ENCODE peak calls at places on chromosomes 13 and 19, in five cellular contexts. One of them, this sample, is unnamed.

GRCh38 chr19:32914879-32915278 is 45.3 kb upstream of the SLC7A9 start:
- DNase-seq in GM19239: no peak
- DNase-seq in progenitor cell of endocrine pancreas: no peak
- DNase-seq in tibial nerve: no peak
- DNase-seq in AG08396: no peak
- DNase-seq in this sample: no peak

GRCh38 chr19:41758846-41759245 is 3.5 kb downstream of the CEACAM6 start:
- DNase-seq in GM19239: no peak
- DNase-seq in progenitor cell of endocrine pancreas: no peak
- DNase-seq in tibial nerve: no peak
- DNase-seq in AG08396: no peak
- DNase-seq in this sample: no peak

GRCh38 chr13:110403721-110404120 is 96.6 kb downstream of the COL4A2 start:
- DNase-seq in GM19239: no peak
- DNase-seq in progenitor cell of endocrine pancreas: no peak
- DNase-seq in tibial nerve: no peak
- DNase-seq in AG08396: no peak
- DNase-seq in this sample: no peak

GRCh38 chr19:12793290-12794195 is 2.3 kb downstream of the JUNB start:
- DNase-seq in GM19239: peak
- DNase-seq in progenitor cell of endocrine pancreas: peak
- DNase-seq in tibial nerve: peak
- DNase-seq in AG08396: peak
- DNase-seq in this sample: no peak

GRCh38 chr13:61286148-61286745 is 129.4 kb downstream of the PCDH20 start:
- DNase-seq in GM19239: no peak
- DNase-seq in progenitor cell of endocrine pancreas: no peak
- DNase-seq in tibial nerve: no peak
- DNase-seq in AG08396: no peak
- DNase-seq in this sample: no peak

GRCh38 chr13:84847107-84847506 is 952.1 kb downstream of the SLITRK6 start:
- DNase-seq in GM19239: no peak
- DNase-seq in progenitor cell of endocrine pancreas: no peak
- DNase-seq in tibial nerve: no peak
- DNase-seq in AG08396: no peak
- DNase-seq in this sample: no peak

GRCh38 chr13:78024996-78025395 is 106.4 kb upstream of the EDNRB start:
- DNase-seq in GM19239: no peak
- DNase-seq in progenitor cell of endocrine pancreas: no peak
- DNase-seq in tibial nerve: no peak
- DNase-seq in AG08396: no peak
- DNase-seq in this sample: no peak

GRCh38 chr13:101757446-101758039 is 305.1 kb downstream of the ITGBL1 start:
- DNase-seq in GM19239: peak
- DNase-seq in progenitor cell of endocrine pancreas: no peak
- DNase-seq in tibial nerve: no peak
- DNase-seq in AG08396: peak
- DNase-seq in this sample: no peak

GRCh38 chr13:71618154-71618553 is 248.8 kb downstream of the DACH1 start:
- DNase-seq in GM19239: no peak
- DNase-seq in progenitor cell of endocrine pancreas: no peak
- DNase-seq in tibial nerve: no peak
- DNase-seq in AG08396: no peak
- DNase-seq in this sample: no peak

GRCh38 chr19:19040417-19040816 is 7.0 kb downstream of the ARMC6 start:
- DNase-seq in GM19239: no peak
- DNase-seq in progenitor cell of endocrine pancreas: no peak
- DNase-seq in tibial nerve: peak
- DNase-seq in AG08396: peak
- DNase-seq in this sample: no peak

GRCh38 chr13:44974056-44974798 is 15.0 kb downstream of the NUFIP1 start:
- DNase-seq in GM19239: no peak
- DNase-seq in progenitor cell of endocrine pancreas: no peak
- DNase-seq in tibial nerve: peak
- DNase-seq in AG08396: no peak
- DNase-seq in this sample: no peak

GRCh38 chr19:10290876-10291553 is 1.3 kb downstream of the ICAM5 start:
- DNase-seq in GM19239: no peak
- DNase-seq in progenitor cell of endocrine pancreas: no peak
- DNase-seq in tibial nerve: no peak
- DNase-seq in AG08396: peak
- DNase-seq in this sample: no peak

GRCh38 chr19:31339405-31339804 is 9.8 kb downstream of the TSHZ3 start:
- DNase-seq in GM19239: no peak
- DNase-seq in progenitor cell of endocrine pancreas: no peak
- DNase-seq in tibial nerve: no peak
- DNase-seq in AG08396: no peak
- DNase-seq in this sample: no peak

GRCh38 chr19:48061401-48062344 is 17.8 kb upstream of the CABP5 start:
- DNase-seq in GM19239: no peak
- DNase-seq in progenitor cell of endocrine pancreas: no peak
- DNase-seq in tibial nerve: no peak
- DNase-seq in AG08396: no peak
- DNase-seq in this sample: no peak

GRCh38 chr19:20367811-20368294 is 197.7 kb downstream of the ZNF737 start:
- DNase-seq in GM19239: no peak
- DNase-seq in progenitor cell of endocrine pancreas: peak
- DNase-seq in tibial nerve: no peak
- DNase-seq in AG08396: no peak
- DNase-seq in this sample: no peak

GRCh38 chr13:98260357-98261164 is 83.5 kb upstream of the RNF113B start:
- DNase-seq in GM19239: no peak
- DNase-seq in progenitor cell of endocrine pancreas: no peak
- DNase-seq in tibial nerve: no peak
- DNase-seq in AG08396: no peak
- DNase-seq in this sample: no peak

GRCh38 chr19:39415111-39416046 is 2.9 kb downstream of the PLEKHG2 start:
- DNase-seq in GM19239: no peak
- DNase-seq in progenitor cell of endocrine pancreas: no peak
- DNase-seq in tibial nerve: no peak
- DNase-seq in AG08396: no peak
- DNase-seq in this sample: no peak

GRCh38 chr13:31870511-31870910 is 131.2 kb downstream of the RXFP2 start:
- DNase-seq in GM19239: no peak
- DNase-seq in progenitor cell of endocrine pancreas: no peak
- DNase-seq in tibial nerve: no peak
- DNase-seq in AG08396: no peak
- DNase-seq in this sample: no peak

GRCh38 chr13:75217949-75218348 is 264.0 kb downstream of the TBC1D4 start:
- DNase-seq in GM19239: no peak
- DNase-seq in progenitor cell of endocrine pancreas: no peak
- DNase-seq in tibial nerve: no peak
- DNase-seq in AG08396: no peak
- DNase-seq in this sample: no peak

GRCh38 chr13:48570225-48570828 is 37.4 kb upstream of the RCBTB2 start:
- DNase-seq in GM19239: no peak
- DNase-seq in progenitor cell of endocrine pancreas: no peak
- DNase-seq in tibial nerve: no peak
- DNase-seq in AG08396: no peak
- DNase-seq in this sample: no peak

GRCh38 chr13:65309906-65310305 is 1920.2 kb downstream of the PCDH9 start:
- DNase-seq in GM19239: no peak
- DNase-seq in progenitor cell of endocrine pancreas: no peak
- DNase-seq in tibial nerve: no peak
- DNase-seq in AG08396: no peak
- DNase-seq in this sample: no peak

GRCh38 chr13:113528101-113528797 is 37.7 kb upstream of the DCUN1D2 start:
- DNase-seq in GM19239: no peak
- DNase-seq in progenitor cell of endocrine pancreas: no peak
- DNase-seq in tibial nerve: no peak
- DNase-seq in AG08396: no peak
- DNase-seq in this sample: no peak

GRCh38 chr19:38095411-38096308 is 128.4 kb downstream of the DPF1 start:
- DNase-seq in GM19239: peak
- DNase-seq in progenitor cell of endocrine pancreas: peak
- DNase-seq in tibial nerve: peak
- DNase-seq in AG08396: peak
- DNase-seq in this sample: peak

GRCh38 chr19:2575734-2576481 is 100.0 kb downstream of the GADD45B start:
- DNase-seq in GM19239: no peak
- DNase-seq in progenitor cell of endocrine pancreas: no peak
- DNase-seq in tibial nerve: peak
- DNase-seq in AG08396: peak
- DNase-seq in this sample: no peak

GRCh38 chr13:31896427-31896826 is 135.1 kb upstream of the FRY start:
- DNase-seq in GM19239: no peak
- DNase-seq in progenitor cell of endocrine pancreas: no peak
- DNase-seq in tibial nerve: peak
- DNase-seq in AG08396: peak
- DNase-seq in this sample: no peak

GRCh38 chr13:49995535-49996165 is 1.2 kb upstream of the TRIM13 start:
- DNase-seq in GM19239: no peak
- DNase-seq in progenitor cell of endocrine pancreas: no peak
- DNase-seq in tibial nerve: no peak
- DNase-seq in AG08396: no peak
- DNase-seq in this sample: no peak

GRCh38 chr19:2302319-2303208 is 5.4 kb downstream of the LINGO3 start:
- DNase-seq in GM19239: no peak
- DNase-seq in progenitor cell of endocrine pancreas: no peak
- DNase-seq in tibial nerve: no peak
- DNase-seq in AG08396: peak
- DNase-seq in this sample: no peak

This sample was measured in GM12864.